ENCODE peak calls at places on chromosomes 12 and 14, in six cellular contexts. Q, E, H, W, Z and L are unnamed samples.

GRCh38 chr12:12803186-12803585 is 10.0 kb upstream of the DDX47 start:
- DNase-seq in E (peak), H (peak), Q (peak), W (peak), Z (peak), L (no peak)

GRCh38 chr14:55206175-55206574 is 14.8 kb upstream of the DLGAP5 start:
- DNase-seq in W (no peak), Z (no peak), H (no peak), E (no peak), Q (no peak), L (peak)

GRCh38 chr14:88882236-88882635 is 57.8 kb downstream of the TTC8 start:
- DNase-seq in Z (peak), Q (no peak), E (no peak), H (no peak), W (no peak), L (no peak)

GRCh38 chr12:88237954-88238353 is 95.8 kb downstream of the TMTC3 start:
- DNase-seq in Z (peak), H (no peak), Q (peak), W (no peak), E (peak), L (no peak)

GRCh38 chr12:70247653-70248199 is 4.5 kb downstream of the CNOT2 start:
- DNase-seq in W (no peak), H (no peak), Z (no peak), Q (no peak), E (no peak), L (no peak)

GRCh38 chr12:121033625-121034349 is 5.3 kb downstream of the OASL start:
- DNase-seq in Q (peak), Z (no peak), W (no peak), E (peak), H (no peak), L (no peak)

GRCh38 chr12:12915654-12916053 is 24.3 kb downstream of the GPRC5A start:
- DNase-seq in E (no peak), W (no peak), Z (no peak), H (no peak), Q (no peak), L (no peak)

GRCh38 chr12:3820122-3820521 is 53.1 kb downstream of the PARP11 start:
- DNase-seq in E (peak), Q (peak), H (no peak), Z (peak), W (no peak), L (no peak)

GRCh38 chr14:88013750-88014349 is 8.9 kb downstream of the GPR65 start:
- DNase-seq in H (no peak), E (peak), Q (peak), Z (peak), W (peak), L (no peak)

GRCh38 chr14:41623737-41624136 is 17.1 kb downstream of the LRFN5 start:
- DNase-seq in E (peak), Z (no peak), H (no peak), Q (no peak), W (no peak), L (no peak)

GRCh38 chr12:104462931-104463339 is 6.2 kb downstream of the CHST11 start:
- DNase-seq in H (no peak), W (peak), Q (no peak), Z (no peak), E (no peak), L (no peak)

GRCh38 chr12:56679834-56680575 is 8.1 kb downstream of the PTGES3 start:
- DNase-seq in Q (no peak), H (peak), W (no peak), E (no peak), Z (no peak), L (no peak)

GRCh38 chr12:120115692-120116442 is 686 bp downstream of the RAB35 start:
- DNase-seq in W (no peak), H (no peak), Z (peak), Q (peak), E (peak), L (no peak)

GRCh38 chr12:49832836-49833421 is 4.7 kb upstream of the NCKAP5L start:
- DNase-seq in W (no peak), Z (peak), E (peak), H (no peak), Q (peak), L (peak)

GRCh38 chr12:51626115-51626514 is 35.1 kb downstream of the SCN8A start:
- DNase-seq in Q (no peak), E (no peak), W (no peak), Z (no peak), H (no peak), L (no peak)

GRCh38 chr12:51620448-51620847 is 29.4 kb downstream of the SCN8A start:
- DNase-seq in E (no peak), H (no peak), Q (no peak), W (no peak), Z (peak), L (no peak)

GRCh38 chr12:51625370-51625769 is 34.3 kb downstream of the SCN8A start:
- DNase-seq in E (no peak), Q (no peak), W (no peak), H (no peak), Z (no peak), L (no peak)

GRCh38 chr12:51622564-51622963 is 31.5 kb downstream of the SCN8A start:
- DNase-seq in H (no peak), Q (peak), W (no peak), E (peak), Z (peak), L (no peak)

GRCh38 chr12:51621155-51621922 is 30.3 kb downstream of the SCN8A start:
- DNase-seq in E (no peak), W (no peak), Z (peak), Q (peak), H (no peak), L (no peak)
- H3K9ac ChIP-seq in E (no peak), W (no peak), Z (no peak), Q (peak), H (no peak), L (no peak)

GRCh38 chr12:91769736-91770135 is 375.9 kb downstream of the BTG1 start:
- DNase-seq in Z (no peak), W (no peak), H (no peak), E (no peak), Q (no peak), L (no peak)
- H3K27ac ChIP-seq in Z (no peak), W (no peak), H (no peak), E (no peak), Q (no peak), L (no peak)

GRCh38 chr12:78790148-78790547 is 74.4 kb upstream of the SYT1 start:
- DNase-seq in H (no peak), Z (no peak), Q (no peak), W (no peak), E (no peak), L (no peak)
- H3K9ac ChIP-seq in H (no peak), Z (no peak), Q (no peak), W (no peak), E (no peak), L (no peak)

GRCh38 chr14:91084516-91084915 is 24.1 kb upstream of the RPS6KA5 start:
- DNase-seq in Z (no peak), W (no peak), E (no peak), Q (no peak), H (no peak), L (peak)
- H3K27ac ChIP-seq in Z (no peak), W (no peak), E (no peak), Q (no peak), H (no peak), L (no peak)

GRCh38 chr12:94575024-94575423 is 75.3 kb downstream of the TMCC3 start:
- DNase-seq in Q (no peak), E (no peak), W (no peak), Z (no peak), H (no peak), L (no peak)
- H3K9ac ChIP-seq in Q (no peak), E (no peak), W (no peak), Z (no peak), H (no peak), L (no peak)

GRCh38 chr12:132508248-132508740 is 18.3 kb downstream of the FBRSL1 start:
- DNase-seq in H (no peak), E (no peak), Z (no peak), Q (no peak), W (no peak), L (no peak)

GRCh38 chr12:132508860-132509732 is 19.1 kb downstream of the FBRSL1 start:
- DNase-seq in W (no peak), E (no peak), H (no peak), Q (no peak), Z (no peak), L (no peak)

GRCh38 chr12:132511516-132512196 is 21.7 kb downstream of the FBRSL1 start:
- DNase-seq in E (no peak), H (no peak), W (no peak), Q (no peak), Z (no peak), L (no peak)

GRCh38 chr12:132510746-132511477 is 21.0 kb downstream of the FBRSL1 start:
- DNase-seq in E (no peak), Q (no peak), Z (no peak), H (no peak), W (no peak), L (no peak)

GRCh38 chr12:132510111-132510724 is 20.3 kb downstream of the FBRSL1 start:
- DNase-seq in Q (no peak), H (no peak), W (no peak), E (no peak), Z (no peak), L (no peak)
- H3K27ac ChIP-seq in Q (no peak), H (no peak), W (no peak), E (no peak), Z (no peak), L (peak)

DNA sequence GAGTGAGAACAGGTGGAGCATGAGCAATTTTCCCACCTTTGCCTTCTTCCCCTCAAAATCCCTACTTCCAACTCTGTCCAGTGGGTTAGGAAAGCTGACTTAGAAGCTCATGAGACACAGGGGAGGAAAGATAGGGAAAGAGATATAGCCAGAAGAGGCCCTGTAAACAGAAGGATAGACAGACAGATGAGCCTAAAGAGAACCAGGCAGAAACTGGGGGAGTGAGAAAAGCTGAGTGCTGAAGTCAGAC is 5.0 kb downstream of the AJUBA start:
- DNase-seq in E (no peak), H (no peak), Z (no peak), Q (no peak), W (no peak), L (no peak)
- H3K9ac ChIP-seq in E (no peak), H (no peak), Z (peak), Q (peak), W (no peak), L (peak)

GRCh38 chr12:93602897-93603668 is 30.6 kb downstream of the SOCS2 start:
- DNase-seq in Z (no peak), H (no peak), W (no peak), Q (no peak), E (no peak), L (no peak)
- H3K27ac ChIP-seq in Z (no peak), H (peak), W (no peak), Q (no peak), E (no peak), L (no peak)

GRCh38 chr12:10068634-10069033 is 30.2 kb downstream of the CLEC1A start:
- DNase-seq in H (no peak), E (no peak), Z (no peak), W (no peak), Q (no peak), L (no peak)
- H3K9ac ChIP-seq in H (no peak), E (no peak), Z (no peak), W (no peak), Q (no peak), L (peak)

GRCh38 chr12:75759842-75760260 is 248.4 kb upstream of the KRR1 start:
- DNase-seq in Q (peak), H (no peak), W (no peak), E (peak), Z (peak), L (no peak)
- H3K27ac ChIP-seq in Q (peak), H (no peak), W (no peak), E (peak), Z (peak), L (no peak)